ENCODE peak calls at places on chromosomes 6 and 20, in eight cellular contexts. V is GM03348; G is GM13977; S is H54; R is stimulated activated CD4-positive, alpha-beta T cell treated with anti-CD3 and anti-CD28 coated beads, Interleukin-12 subunit alpha, Interleukin-12 subunit beta, amount 100 ng/mL, for 4 hours; N is LoVo; M is NCI-H2081; E is CD8-positive, alpha-beta memory T cell. X is an unnamed sample.

GRCh38 chr6:68238097-68238597 is 396.9 kb upstream of the ADGRB3 start:
- DNase-seq in R (no peak), G (peak; percentile 6), M (no peak), V (no peak), N (no peak), S (no peak), E (no peak), X (no peak)

GRCh38 chr20:991850-992249 is 10.3 kb downstream of the RSPO4 start:
- DNase-seq in R (no peak), G (no peak), S (no peak), N (no peak), E (no peak), M (no peak), V (no peak), X (no peak)

GRCh38 chr20:17518339-17519052 is 12.7 kb downstream of the BFSP1 start:
- DNase-seq in E (no peak), M (no peak), R (no peak), V (peak; percentile 42), G (no peak), S (peak; percentile 40), N (no peak), X (no peak)

GRCh38 chr6:62229231-62229630 is 56.8 kb downstream of the KHDRBS2 start:
- DNase-seq in E (no peak), M (no peak), S (no peak), G (no peak), N (no peak), V (no peak), R (no peak), X (no peak)

GRCh38 chr6:77764364-77764763 is 111.5 kb downstream of the MEI4 start:
- DNase-seq in M (no peak), G (no peak), N (no peak), V (no peak), R (no peak), S (no peak), E (no peak), X (no peak)

GRCh38 chr6:47144306-47144705 is 102.2 kb upstream of the ADGRF1 start:
- DNase-seq in V (peak; percentile 76), S (no peak), M (no peak), E (no peak), G (no peak), N (no peak), R (no peak), X (no peak)

GRCh38 chr20:11178946-11179654 is 505.3 kb upstream of the JAG1 start:
- DNase-seq in G (no peak), E (no peak), V (peak; percentile 40), M (no peak), R (no peak), S (peak; percentile 17), N (peak; percentile 52), X (no peak)

GRCh38 chr20:34269996-34270627 is 28.9 kb downstream of the ASIP start:
- DNase-seq in S (no peak), E (no peak), G (peak; percentile 23), M (no peak), R (no peak), N (no peak), V (no peak), X (no peak)

GRCh38 chr6:13873288-13874190 is 51.2 kb upstream of the RNF182 start:
- DNase-seq in V (peak; percentile 47), M (peak; percentile 69), R (peak; percentile 73), S (peak; percentile 80), E (peak; percentile 56), G (peak; percentile 89), N (peak; percentile 62), X (peak; percentile 51)

GRCh38 chr6:26249959-26250805 is 114.8 kb upstream of the BTN3A2 start:
- DNase-seq in N (peak; percentile 68), G (peak; percentile 55), V (peak; percentile 50), S (no peak), E (peak; percentile 59), M (peak; percentile 68), R (peak; percentile 56), X (peak; percentile 74)

GRCh38 chr6:7338031-7338430 is 25.0 kb upstream of the SSR1 start:
- DNase-seq in M (no peak), G (no peak), S (no peak), V (peak; percentile 20), R (no peak), E (no peak), N (no peak), X (no peak)

GRCh38 chr6:54327631-54328030 is 19.4 kb downstream of the TINAG start:
- DNase-seq in E (no peak), V (no peak), R (no peak), M (no peak), N (no peak), G (no peak), S (no peak), X (no peak)

GRCh38 chr20:496126-496696 is 33.9 kb upstream of the TBC1D20 start:
- DNase-seq in N (no peak), V (no peak), G (no peak), R (no peak), S (no peak), M (no peak), E (no peak), X (no peak)

GRCh38 chr6:30091577-30092381 is 16.2 kb upstream of the RNF39 start:
- DNase-seq in R (no peak), M (no peak), S (peak; percentile 68), G (no peak), N (peak; percentile 86), E (no peak), V (peak; percentile 71), X (no peak)

GRCh38 chr6:27517928-27518787 is 45.3 kb upstream of the ZNF184 start:
- DNase-seq in R (no peak), G (peak; percentile 31), E (no peak), S (no peak), V (no peak), N (peak; percentile 42), M (peak; percentile 13), X (no peak)

GRCh38 chr6:113655761-113656160 is 201.4 kb upstream of the MARCKS start:
- DNase-seq in R (no peak), G (no peak), M (no peak), S (no peak), N (no peak), E (no peak), V (no peak), X (no peak)

GRCh38 chr6:27986928-27987725 is 30.1 kb downstream of the OR2B6 start:
- DNase-seq in V (no peak), S (no peak), M (no peak), R (no peak), E (no peak), G (no peak), N (no peak), X (no peak)

GRCh38 chr6:104640141-104640700 is 219.5 kb downstream of the HACE1 start:
- DNase-seq in V (no peak), G (no peak), E (no peak), R (no peak), S (no peak), N (no peak), M (no peak), X (no peak)

GRCh38 chr6:98834060-98835031 is at the start of gene POU3F2:
- DNase-seq in M (peak; percentile 97), V (peak; percentile 90), R (peak; percentile 63), S (peak; percentile 84), G (peak; percentile 94), E (peak; percentile 48), N (peak; percentile 39), X (peak; percentile 38)

GRCh38 chr20:46720019-46720418 is 10.6 kb downstream of the SLC2A10 start:
- DNase-seq in R (no peak), G (no peak), E (no peak), V (no peak), S (no peak), N (no peak), M (no peak), X (no peak)

GRCh38 chr20:21571841-21572690 is 58.2 kb upstream of the NKX2-2 start:
- DNase-seq in V (peak; percentile 57), N (no peak), E (no peak), S (peak; percentile 9), G (peak; percentile 32), M (peak; percentile 14), R (no peak), X (no peak)

GRCh38 chr20:10487354-10488115 is 52.4 kb downstream of the SLX4IP start:
- DNase-seq in V (no peak), G (no peak), S (no peak), M (no peak), R (no peak), N (no peak), E (no peak), X (no peak)

GRCh38 chr6:15160812-15161211 is 85.1 kb upstream of the JARID2 start:
- DNase-seq in S (no peak), V (peak; percentile 30), M (no peak), E (no peak), G (no peak), N (no peak), R (no peak), X (no peak)

GRCh38 chr6:110041830-110042229 is 63.7 kb downstream of the GPR6 start:
- DNase-seq in S (no peak), G (no peak), R (no peak), V (no peak), E (no peak), M (no peak), N (no peak), X (no peak)

GRCh38 chr6:167341038-167341613 is 16.2 kb downstream of the TTLL2 start:
- DNase-seq in M (no peak), V (no peak), E (no peak), S (no peak), R (no peak), N (no peak), G (no peak), X (no peak)

X was measured in activated T-helper 2 cell treated with anti-CD3 and anti-CD28 coated beads, Interferon-gamma antibody, Interleukin-2, Interleukin-4, amounts not matched to agents 10 μg/mL and 5 μg/mL and 100 μg/mL, durations not matched to agents 14 hours and 24 hours and 36 hours.